ENCODE peak calls at places on chromosomes 1 and 21, in nine cellular contexts. One of them, this sample, is unnamed.

GRCh38 chr1:228687562-228687961 is 47.7 kb upstream of the RHOU start:
- DNase-seq in iPS-NIHi11: no peak
- DNase-seq in EH: no peak
- DNase-seq in stimulated activated CD4-positive, alpha-beta T cell treated with anti-CD3 and anti-CD28 coated beads, Interleukin-15, amount 100 ng/mL, for 1 hour: no peak
- DNase-seq in brain microvascular endothelial cell: no peak
- DNase-seq in T-helper 2 cell: no peak
- DNase-seq in suprapubic skin: no peak
- DNase-seq in nephron progenitor cell: no peak
- DNase-seq in AG09309: no peak
- DNase-seq in this sample: no peak

GRCh38 chr1:40622051-40622450 is 43.4 kb downstream of the RIMS3 start:
- DNase-seq in iPS-NIHi11: no peak
- DNase-seq in EH: no peak
- DNase-seq in stimulated activated CD4-positive, alpha-beta T cell treated with anti-CD3 and anti-CD28 coated beads, Interleukin-15, amount 100 ng/mL, for 1 hour: no peak
- DNase-seq in brain microvascular endothelial cell: no peak
- DNase-seq in T-helper 2 cell: no peak
- DNase-seq in suprapubic skin: peak
- DNase-seq in nephron progenitor cell: no peak
- DNase-seq in AG09309: no peak
- DNase-seq in this sample: no peak

GRCh38 chr21:43983390-43983789 is 28.7 kb upstream of the TRAPPC10 start:
- DNase-seq in iPS-NIHi11: no peak
- DNase-seq in EH: no peak
- DNase-seq in stimulated activated CD4-positive, alpha-beta T cell treated with anti-CD3 and anti-CD28 coated beads, Interleukin-15, amount 100 ng/mL, for 1 hour: no peak
- DNase-seq in brain microvascular endothelial cell: no peak
- DNase-seq in T-helper 2 cell: no peak
- DNase-seq in suprapubic skin: no peak
- DNase-seq in nephron progenitor cell: no peak
- DNase-seq in AG09309: no peak
- DNase-seq in this sample: no peak

GRCh38 chr1:35454616-35455015 is 102.6 kb downstream of the KIAA0319L start:
- DNase-seq in iPS-NIHi11: no peak
- DNase-seq in EH: peak
- DNase-seq in stimulated activated CD4-positive, alpha-beta T cell treated with anti-CD3 and anti-CD28 coated beads, Interleukin-15, amount 100 ng/mL, for 1 hour: no peak
- DNase-seq in brain microvascular endothelial cell: peak
- DNase-seq in T-helper 2 cell: no peak
- DNase-seq in suprapubic skin: no peak
- DNase-seq in nephron progenitor cell: no peak
- DNase-seq in AG09309: peak
- DNase-seq in this sample: peak

GRCh38 chr1:217062566-217062965 is 339.3 kb upstream of the ESRRG start:
- DNase-seq in iPS-NIHi11: no peak
- DNase-seq in EH: no peak
- DNase-seq in stimulated activated CD4-positive, alpha-beta T cell treated with anti-CD3 and anti-CD28 coated beads, Interleukin-15, amount 100 ng/mL, for 1 hour: no peak
- DNase-seq in brain microvascular endothelial cell: no peak
- DNase-seq in T-helper 2 cell: no peak
- DNase-seq in suprapubic skin: no peak
- DNase-seq in nephron progenitor cell: no peak
- DNase-seq in AG09309: no peak
- DNase-seq in this sample: no peak

GRCh38 chr1:29852248-29852647 is 615.9 kb downstream of the PTPRU start:
- DNase-seq in iPS-NIHi11: no peak
- DNase-seq in EH: no peak
- DNase-seq in stimulated activated CD4-positive, alpha-beta T cell treated with anti-CD3 and anti-CD28 coated beads, Interleukin-15, amount 100 ng/mL, for 1 hour: no peak
- DNase-seq in brain microvascular endothelial cell: no peak
- DNase-seq in T-helper 2 cell: no peak
- DNase-seq in suprapubic skin: no peak
- DNase-seq in nephron progenitor cell: no peak
- DNase-seq in AG09309: no peak
- DNase-seq in this sample: no peak

GRCh38 chr1:162422662-162423375 is 10.9 kb upstream of the SH2D1B start:
- DNase-seq in iPS-NIHi11: no peak
- DNase-seq in EH: no peak
- DNase-seq in stimulated activated CD4-positive, alpha-beta T cell treated with anti-CD3 and anti-CD28 coated beads, Interleukin-15, amount 100 ng/mL, for 1 hour: no peak
- DNase-seq in brain microvascular endothelial cell: no peak
- DNase-seq in T-helper 2 cell: no peak
- DNase-seq in suprapubic skin: no peak
- DNase-seq in nephron progenitor cell: no peak
- DNase-seq in AG09309: no peak
- DNase-seq in this sample: no peak

GRCh38 chr1:54168206-54168965 is 15.6 kb upstream of the CDCP2 start:
- DNase-seq in iPS-NIHi11: no peak
- DNase-seq in EH: no peak
- DNase-seq in stimulated activated CD4-positive, alpha-beta T cell treated with anti-CD3 and anti-CD28 coated beads, Interleukin-15, amount 100 ng/mL, for 1 hour: no peak
- DNase-seq in brain microvascular endothelial cell: no peak
- DNase-seq in T-helper 2 cell: no peak
- DNase-seq in suprapubic skin: no peak
- DNase-seq in nephron progenitor cell: no peak
- DNase-seq in AG09309: no peak
- DNase-seq in this sample: no peak

GRCh38 chr1:33378976-33379375 is 51.9 kb downstream of the PHC2 start:
- DNase-seq in iPS-NIHi11: no peak
- DNase-seq in EH: no peak
- DNase-seq in stimulated activated CD4-positive, alpha-beta T cell treated with anti-CD3 and anti-CD28 coated beads, Interleukin-15, amount 100 ng/mL, for 1 hour: no peak
- DNase-seq in brain microvascular endothelial cell: no peak
- DNase-seq in T-helper 2 cell: no peak
- DNase-seq in suprapubic skin: no peak
- DNase-seq in nephron progenitor cell: no peak
- DNase-seq in AG09309: no peak
- DNase-seq in this sample: no peak

GRCh38 chr1:111099289-111099688 is 40.6 kb downstream of the DRAM2 start:
- DNase-seq in iPS-NIHi11: no peak
- DNase-seq in EH: no peak
- DNase-seq in stimulated activated CD4-positive, alpha-beta T cell treated with anti-CD3 and anti-CD28 coated beads, Interleukin-15, amount 100 ng/mL, for 1 hour: no peak
- DNase-seq in brain microvascular endothelial cell: no peak
- DNase-seq in T-helper 2 cell: peak
- DNase-seq in suprapubic skin: no peak
- DNase-seq in nephron progenitor cell: no peak
- DNase-seq in AG09309: no peak
- DNase-seq in this sample: no peak

GRCh38 chr1:16017461-16018303 is at the start of gene HSPB7:
- DNase-seq in iPS-NIHi11: peak
- DNase-seq in EH: peak
- DNase-seq in stimulated activated CD4-positive, alpha-beta T cell treated with anti-CD3 and anti-CD28 coated beads, Interleukin-15, amount 100 ng/mL, for 1 hour: no peak
- DNase-seq in brain microvascular endothelial cell: peak
- DNase-seq in T-helper 2 cell: no peak
- DNase-seq in suprapubic skin: no peak
- DNase-seq in nephron progenitor cell: peak
- DNase-seq in AG09309: no peak
- DNase-seq in this sample: peak

GRCh38 chr1:115679141-115679611 is 37.4 kb downstream of the VANGL1 start:
- DNase-seq in iPS-NIHi11: peak
- DNase-seq in EH: peak
- DNase-seq in stimulated activated CD4-positive, alpha-beta T cell treated with anti-CD3 and anti-CD28 coated beads, Interleukin-15, amount 100 ng/mL, for 1 hour: no peak
- DNase-seq in brain microvascular endothelial cell: peak
- DNase-seq in T-helper 2 cell: peak
- DNase-seq in suprapubic skin: no peak
- DNase-seq in nephron progenitor cell: no peak
- DNase-seq in AG09309: peak
- DNase-seq in this sample: peak

GRCh38 chr1:82560566-82560965 is 759.8 kb downstream of the ADGRL2 start:
- DNase-seq in iPS-NIHi11: no peak
- DNase-seq in EH: no peak
- DNase-seq in stimulated activated CD4-positive, alpha-beta T cell treated with anti-CD3 and anti-CD28 coated beads, Interleukin-15, amount 100 ng/mL, for 1 hour: no peak
- DNase-seq in brain microvascular endothelial cell: no peak
- DNase-seq in T-helper 2 cell: no peak
- DNase-seq in suprapubic skin: no peak
- DNase-seq in nephron progenitor cell: no peak
- DNase-seq in AG09309: no peak
- DNase-seq in this sample: no peak

GRCh38 chr1:156945881-156946661 is 25.6 kb downstream of the LRRC71 start:
- DNase-seq in iPS-NIHi11: no peak
- DNase-seq in EH: no peak
- DNase-seq in stimulated activated CD4-positive, alpha-beta T cell treated with anti-CD3 and anti-CD28 coated beads, Interleukin-15, amount 100 ng/mL, for 1 hour: no peak
- DNase-seq in brain microvascular endothelial cell: no peak
- DNase-seq in T-helper 2 cell: no peak
- DNase-seq in suprapubic skin: peak
- DNase-seq in nephron progenitor cell: no peak
- DNase-seq in AG09309: no peak
- DNase-seq in this sample: peak

GRCh38 chr1:192764675-192765074 is 44.2 kb upstream of the RGS2 start:
- DNase-seq in iPS-NIHi11: no peak
- DNase-seq in EH: no peak
- DNase-seq in stimulated activated CD4-positive, alpha-beta T cell treated with anti-CD3 and anti-CD28 coated beads, Interleukin-15, amount 100 ng/mL, for 1 hour: no peak
- DNase-seq in brain microvascular endothelial cell: no peak
- DNase-seq in T-helper 2 cell: no peak
- DNase-seq in suprapubic skin: no peak
- DNase-seq in nephron progenitor cell: no peak
- DNase-seq in AG09309: no peak
- DNase-seq in this sample: no peak

GRCh38 chr1:201016211-201016651 is 7.3 kb downstream of the KIF21B start:
- DNase-seq in iPS-NIHi11: no peak
- DNase-seq in EH: peak
- DNase-seq in stimulated activated CD4-positive, alpha-beta T cell treated with anti-CD3 and anti-CD28 coated beads, Interleukin-15, amount 100 ng/mL, for 1 hour: no peak
- DNase-seq in brain microvascular endothelial cell: no peak
- DNase-seq in T-helper 2 cell: no peak
- DNase-seq in suprapubic skin: no peak
- DNase-seq in nephron progenitor cell: no peak
- DNase-seq in AG09309: no peak
- DNase-seq in this sample: peak